ENCODE peak calls at places on chromosomes 16 and 17, in eight cellular contexts. One of them, this sample, is unnamed.

GRCh38 chr17:77458202-77459017 is 317.6 kb downstream of the SEC14L1 start:
- DNase-seq in astrocyte of the spinal cord: no peak
- DNase-seq in AG09309: no peak
- DNase-seq in effector memory CD4-positive, alpha-beta T cell: no peak
- DNase-seq in HFF-Myc: no peak
- DNase-seq in adrenal gland: no peak
- DNase-seq in cardiac fibroblast: no peak
- DNase-seq in tibial nerve: no peak
- DNase-seq in this sample: no peak

GRCh38 chr16:9061358-9061813 is 30.1 kb upstream of the HAPSTR1 start:
- DNase-seq in AG09309: no peak
- DNase-seq in tibial nerve: no peak
- DNase-seq in HFF-Myc: no peak
- DNase-seq in adrenal gland: no peak
- DNase-seq in astrocyte of the spinal cord: no peak
- DNase-seq in cardiac fibroblast: no peak
- DNase-seq in effector memory CD4-positive, alpha-beta T cell: no peak
- DNase-seq in this sample: no peak

GRCh38 chr16:83420206-83420760 is 387.5 kb upstream of the HSBP1 start:
- DNase-seq in HFF-Myc: peak; percentile 32
- DNase-seq in effector memory CD4-positive, alpha-beta T cell: no peak
- DNase-seq in cardiac fibroblast: peak; percentile 53
- DNase-seq in tibial nerve: no peak
- DNase-seq in astrocyte of the spinal cord: peak; percentile 42
- DNase-seq in adrenal gland: no peak
- DNase-seq in AG09309: no peak
- DNase-seq in this sample: no peak

GRCh38 chr17:48046296-48046695 is 1.9 kb upstream of the NFE2L1 start:
- DNase-seq in effector memory CD4-positive, alpha-beta T cell: no peak
- DNase-seq in tibial nerve: no peak
- DNase-seq in astrocyte of the spinal cord: no peak
- DNase-seq in adrenal gland: no peak
- DNase-seq in HFF-Myc: no peak
- DNase-seq in cardiac fibroblast: no peak
- DNase-seq in AG09309: no peak
- DNase-seq in this sample: no peak

GRCh38 chr16:19717319-19717718 is 708 bp downstream of the KNOP1 start:
- DNase-seq in tibial nerve: no peak
- DNase-seq in effector memory CD4-positive, alpha-beta T cell: no peak
- DNase-seq in astrocyte of the spinal cord: no peak
- DNase-seq in AG09309: no peak
- DNase-seq in cardiac fibroblast: no peak
- DNase-seq in adrenal gland: no peak
- DNase-seq in HFF-Myc: no peak
- DNase-seq in this sample: no peak

GRCh38 chr17:56478836-56479447 is 114.6 kb upstream of the NOG start:
- DNase-seq in tibial nerve: peak; percentile 28
- DNase-seq in AG09309: no peak
- DNase-seq in HFF-Myc: no peak
- DNase-seq in adrenal gland: no peak
- DNase-seq in cardiac fibroblast: peak; percentile 5
- DNase-seq in astrocyte of the spinal cord: peak; percentile 15
- DNase-seq in effector memory CD4-positive, alpha-beta T cell: no peak
- DNase-seq in this sample: no peak

GRCh38 chr16:30925646-30926332 is 2.4 kb downstream of the FBXL19 start:
- DNase-seq in HFF-Myc: no peak
- DNase-seq in AG09309: no peak
- DNase-seq in astrocyte of the spinal cord: no peak
- DNase-seq in adrenal gland: no peak
- DNase-seq in effector memory CD4-positive, alpha-beta T cell: no peak
- DNase-seq in tibial nerve: no peak
- DNase-seq in cardiac fibroblast: no peak
- DNase-seq in this sample: no peak

GRCh38 chr17:6599364-6599763 is 41.1 kb downstream of the KIAA0753 start:
- DNase-seq in cardiac fibroblast: no peak
- DNase-seq in HFF-Myc: no peak
- DNase-seq in AG09309: no peak
- DNase-seq in adrenal gland: no peak
- DNase-seq in effector memory CD4-positive, alpha-beta T cell: no peak
- DNase-seq in astrocyte of the spinal cord: no peak
- DNase-seq in tibial nerve: no peak
- DNase-seq in this sample: peak; percentile 36

GRCh38 chr17:60128171-60128859 is 21.5 kb upstream of the CA4 start:
- DNase-seq in AG09309: no peak
- DNase-seq in effector memory CD4-positive, alpha-beta T cell: no peak
- DNase-seq in adrenal gland: no peak
- DNase-seq in cardiac fibroblast: no peak
- DNase-seq in HFF-Myc: no peak
- DNase-seq in astrocyte of the spinal cord: no peak
- DNase-seq in tibial nerve: no peak
- DNase-seq in this sample: no peak

GRCh38 chr16:84109598-84110325 is 7.0 kb downstream of the MBTPS1 start:
- DNase-seq in adrenal gland: no peak
- DNase-seq in cardiac fibroblast: no peak
- DNase-seq in AG09309: no peak
- DNase-seq in astrocyte of the spinal cord: no peak
- DNase-seq in effector memory CD4-positive, alpha-beta T cell: no peak
- DNase-seq in HFF-Myc: no peak
- DNase-seq in tibial nerve: no peak
- DNase-seq in this sample: no peak

GRCh38 chr17:10278218-10278617 is 79.8 kb upstream of the GAS7 start:
- DNase-seq in cardiac fibroblast: no peak
- DNase-seq in effector memory CD4-positive, alpha-beta T cell: no peak
- DNase-seq in adrenal gland: no peak
- DNase-seq in HFF-Myc: no peak
- DNase-seq in tibial nerve: no peak
- DNase-seq in astrocyte of the spinal cord: no peak
- DNase-seq in AG09309: no peak
- DNase-seq in this sample: no peak

GRCh38 chr17:1431631-1432104 is 24.4 kb downstream of the CRK start:
- DNase-seq in adrenal gland: peak; percentile 50
- DNase-seq in AG09309: no peak
- DNase-seq in astrocyte of the spinal cord: no peak
- DNase-seq in cardiac fibroblast: no peak
- DNase-seq in tibial nerve: no peak
- DNase-seq in HFF-Myc: no peak
- DNase-seq in effector memory CD4-positive, alpha-beta T cell: no peak
- DNase-seq in this sample: no peak

GRCh38 chr17:67019126-67019507 is 25.2 kb upstream of the CACNG1 start:
- DNase-seq in HFF-Myc: no peak
- DNase-seq in adrenal gland: no peak
- DNase-seq in astrocyte of the spinal cord: no peak
- DNase-seq in AG09309: no peak
- DNase-seq in cardiac fibroblast: no peak
- DNase-seq in tibial nerve: no peak
- DNase-seq in effector memory CD4-positive, alpha-beta T cell: no peak
- DNase-seq in this sample: no peak

GRCh38 chr17:6468051-6468790 is 24.0 kb downstream of the PIMREG start:
- DNase-seq in tibial nerve: no peak
- DNase-seq in AG09309: no peak
- DNase-seq in astrocyte of the spinal cord: no peak
- DNase-seq in HFF-Myc: no peak
- DNase-seq in effector memory CD4-positive, alpha-beta T cell: no peak
- DNase-seq in adrenal gland: no peak
- DNase-seq in cardiac fibroblast: no peak
- DNase-seq in this sample: no peak

GRCh38 chr16:8720080-8720966 is 45.9 kb downstream of the ABAT start:
- DNase-seq in HFF-Myc: no peak
- DNase-seq in cardiac fibroblast: no peak
- DNase-seq in astrocyte of the spinal cord: no peak
- DNase-seq in tibial nerve: no peak
- DNase-seq in effector memory CD4-positive, alpha-beta T cell: no peak
- DNase-seq in AG09309: no peak
- DNase-seq in adrenal gland: peak; percentile 51
- DNase-seq in this sample: no peak

GRCh38 chr17:81095608-81095888 is 60.6 kb downstream of the BAIAP2 start:
- DNase-seq in cardiac fibroblast: no peak
- DNase-seq in AG09309: no peak
- DNase-seq in tibial nerve: no peak
- DNase-seq in effector memory CD4-positive, alpha-beta T cell: no peak
- DNase-seq in adrenal gland: no peak
- DNase-seq in astrocyte of the spinal cord: no peak
- DNase-seq in HFF-Myc: no peak
- DNase-seq in this sample: no peak

DNA sequence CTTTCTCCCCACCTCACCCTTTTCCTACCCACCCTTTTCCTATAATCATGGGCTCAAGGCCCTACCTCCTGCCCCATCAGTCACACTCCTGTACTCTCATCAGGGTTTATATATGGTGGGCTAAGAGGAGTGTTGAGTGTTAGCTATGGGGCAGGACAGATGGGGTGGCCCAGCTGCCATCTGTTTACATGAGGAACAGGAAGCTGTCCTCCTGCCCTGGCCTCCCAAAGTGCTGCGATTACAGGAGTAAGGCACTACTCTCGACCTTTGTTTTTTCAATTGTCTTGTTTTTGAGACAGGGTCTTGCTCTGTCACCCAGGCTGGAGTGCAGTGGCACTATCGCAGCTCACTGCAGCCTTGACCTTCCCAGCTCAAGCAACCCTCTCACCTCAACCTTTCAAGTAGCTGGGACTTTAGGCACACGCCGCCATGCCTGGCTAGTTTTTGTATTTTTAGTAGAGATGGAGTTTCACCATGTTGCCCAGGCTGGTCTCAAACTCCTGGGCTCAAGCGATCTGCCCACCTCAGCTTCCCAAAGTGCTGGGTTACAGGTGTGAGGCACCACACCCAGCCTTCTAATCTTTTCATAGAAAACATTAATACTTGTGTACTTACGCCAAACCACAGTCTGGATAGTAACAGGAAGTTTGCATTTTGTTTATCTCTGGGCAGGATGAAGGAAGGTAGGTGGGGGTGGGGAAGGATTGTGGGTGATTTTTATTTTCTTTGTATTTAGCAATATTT is 1.6 kb downstream of the TRADD start:
- DNase-seq in astrocyte of the spinal cord: no peak
- DNase-seq in tibial nerve: no peak
- DNase-seq in effector memory CD4-positive, alpha-beta T cell: no peak
- DNase-seq in cardiac fibroblast: no peak
- DNase-seq in AG09309: no peak
- DNase-seq in HFF-Myc: no peak
- DNase-seq in adrenal gland: no peak
- DNase-seq in this sample: no peak
- H3K4me3 ChIP-seq in astrocyte of the spinal cord: no peak overlapping the region
- H3K4me3 ChIP-seq in tibial nerve: no peak overlapping the region
- H3K4me3 ChIP-seq in effector memory CD4-positive, alpha-beta T cell: peak overlapping the region; percentile 92
- H3K4me3 ChIP-seq in cardiac fibroblast: no peak overlapping the region
- H3K4me3 ChIP-seq in AG09309: no peak overlapping the region
- H3K4me3 ChIP-seq in HFF-Myc: no peak overlapping the region
- H3K4me3 ChIP-seq in adrenal gland: no peak overlapping the region
- H3K4me3 ChIP-seq in this sample: no peak overlapping the region

DNA sequence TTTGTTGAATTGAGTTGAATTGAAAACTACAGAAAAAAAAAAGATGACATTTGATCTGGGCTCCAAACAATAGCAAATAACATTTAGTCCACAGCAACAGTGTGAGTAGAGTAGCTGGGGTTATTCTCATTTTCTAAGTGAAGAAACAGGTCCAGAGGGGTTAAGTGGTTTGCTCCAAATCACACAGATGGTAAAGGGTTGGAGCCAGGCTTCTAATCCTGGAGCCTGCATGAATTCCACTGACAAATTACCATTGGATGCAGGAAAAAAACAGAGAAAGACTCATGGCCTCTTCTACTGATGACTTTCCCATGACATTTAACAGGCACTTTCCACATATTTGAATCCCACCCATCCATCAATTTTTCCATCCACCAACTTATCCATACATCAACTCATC is 182.4 kb downstream of the HS3ST4 start:
- DNase-seq in adrenal gland: no peak
- DNase-seq in tibial nerve: no peak
- DNase-seq in astrocyte of the spinal cord: no peak
- DNase-seq in cardiac fibroblast: no peak
- DNase-seq in AG09309: no peak
- DNase-seq in HFF-Myc: no peak
- DNase-seq in effector memory CD4-positive, alpha-beta T cell: no peak
- DNase-seq in this sample: no peak
- H3K4me3 ChIP-seq in adrenal gland: no peak overlapping the region
- H3K4me3 ChIP-seq in tibial nerve: no peak overlapping the region
- H3K4me3 ChIP-seq in astrocyte of the spinal cord: no peak overlapping the region
- H3K4me3 ChIP-seq in cardiac fibroblast: no peak overlapping the region
- H3K4me3 ChIP-seq in AG09309: no peak overlapping the region
- H3K4me3 ChIP-seq in HFF-Myc: no peak overlapping the region
- H3K4me3 ChIP-seq in effector memory CD4-positive, alpha-beta T cell: no peak overlapping the region
- H3K4me3 ChIP-seq in this sample: no peak overlapping the region

GRCh38 chr17:78751447-78752067 is 30.5 kb downstream of the CYTH1 start:
- DNase-seq in astrocyte of the spinal cord: no peak
- DNase-seq in effector memory CD4-positive, alpha-beta T cell: no peak
- DNase-seq in cardiac fibroblast: no peak
- DNase-seq in AG09309: no peak
- DNase-seq in tibial nerve: no peak
- DNase-seq in HFF-Myc: no peak
- DNase-seq in adrenal gland: no peak
- DNase-seq in this sample: no peak
- H3K4me3 ChIP-seq in astrocyte of the spinal cord: no peak overlapping the region
- H3K4me3 ChIP-seq in effector memory CD4-positive, alpha-beta T cell: no peak overlapping the region
- H3K4me3 ChIP-seq in cardiac fibroblast: no peak overlapping the region
- H3K4me3 ChIP-seq in AG09309: no peak overlapping the region
- H3K4me3 ChIP-seq in tibial nerve: no peak overlapping the region
- H3K4me3 ChIP-seq in HFF-Myc: no peak overlapping the region
- H3K4me3 ChIP-seq in adrenal gland: no peak overlapping the region
- H3K4me3 ChIP-seq in this sample: no peak overlapping the region

GRCh38 chr16:15556130-15556529 is 86.8 kb downstream of the MARF1 start:
- DNase-seq in adrenal gland: no peak
- DNase-seq in astrocyte of the spinal cord: no peak
- DNase-seq in tibial nerve: no peak
- DNase-seq in cardiac fibroblast: no peak
- DNase-seq in AG09309: no peak
- DNase-seq in HFF-Myc: no peak
- DNase-seq in effector memory CD4-positive, alpha-beta T cell: no peak
- DNase-seq in this sample: no peak
- H3K4me3 ChIP-seq in adrenal gland: no peak overlapping the region
- H3K4me3 ChIP-seq in astrocyte of the spinal cord: no peak overlapping the region
- H3K4me3 ChIP-seq in tibial nerve: no peak overlapping the region
- H3K4me3 ChIP-seq in cardiac fibroblast: no peak overlapping the region
- H3K4me3 ChIP-seq in AG09309: no peak overlapping the region
- H3K4me3 ChIP-seq in HFF-Myc: no peak overlapping the region
- H3K4me3 ChIP-seq in effector memory CD4-positive, alpha-beta T cell: no peak overlapping the region
- H3K4me3 ChIP-seq in this sample: no peak overlapping the region